ENCODE peak calls at places on chromosomes 3 and 15, in four cellular contexts. Y, X, B and L are unnamed samples.

GRCh38 chr15:100464895-100465294 is 63.9 kb downstream of the CERS3 start:
- DNase-seq in Y (no peak), X (no peak), B (no peak), L (no peak)

GRCh38 chr3:166955549-166955948 is 424.5 kb downstream of the ZBBX start:
- DNase-seq in Y (no peak), X (no peak), B (no peak), L (no peak)

GRCh38 chr3:169041677-169042171 is 621.8 kb downstream of the MECOM start:
- DNase-seq in Y (peak), X (no peak), B (no peak), L (peak)

GRCh38 chr15:77907824-77908751 is 169.4 kb downstream of the TBC1D2B start:
- DNase-seq in Y (peak), X (peak), B (peak), L (no peak)

GRCh38 chr15:89089316-89090230 is 1.3 kb downstream of the ABHD2 start:
- DNase-seq in Y (no peak), X (peak), B (no peak), L (no peak)

GRCh38 chr3:23480981-23481380 is 277.9 kb downstream of the UBE2E2 start:
- DNase-seq in Y (no peak), X (no peak), B (no peak), L (no peak)

GRCh38 chr3:52318186-52318793 is 2.2 kb downstream of the DNAH1 start:
- DNase-seq in Y (no peak), X (no peak), B (no peak), L (no peak)

GRCh38 chr3:177729939-177730700 is 532.8 kb upstream of the TBL1XR1 start:
- DNase-seq in Y (peak), X (peak), B (no peak), L (no peak)

GRCh38 chr3:111667621-111668239 is 72.6 kb upstream of the ZBED2 start:
- DNase-seq in Y (peak), X (peak), B (peak), L (no peak)

GRCh38 chr3:140403559-140403958 is 274.3 kb upstream of the TRIM42 start:
- DNase-seq in Y (no peak), X (no peak), B (no peak), L (no peak)

GRCh38 chr15:81851307-81851706 is 194.5 kb downstream of the MEX3B start:
- DNase-seq in Y (no peak), X (no peak), B (no peak), L (no peak)

GRCh38 chr3:184066211-184066610 is 13.4 kb downstream of the HTR3C start:
- DNase-seq in Y (no peak), X (no peak), B (no peak), L (no peak)

GRCh38 chr3:119700269-119700919 is 2.4 kb upstream of the CFAP91 start:
- DNase-seq in Y (peak), X (peak), B (peak), L (peak)

GRCh38 chr3:52852419-52852818 is 17.6 kb upstream of the MUSTN1 start:
- DNase-seq in Y (no peak), X (no peak), B (no peak), L (no peak)

GRCh38 chr15:101489633-101490407 is at the start of gene PCSK6:
- DNase-seq in Y (peak), X (peak), B (no peak), L (no peak)

GRCh38 chr15:58585668-58586461 is 154.1 kb downstream of the LIPC start:
- DNase-seq in Y (no peak), X (no peak), B (peak), L (no peak)

GRCh38 chr3:156818890-156819289 is 7.3 kb upstream of the LEKR1 start:
- DNase-seq in Y (peak), X (no peak), B (no peak), L (no peak)

GRCh38 chr15:99755692-99756409 is 22.6 kb upstream of the LYSMD4 start:
- DNase-seq in Y (peak), X (peak), B (peak), L (peak)

GRCh38 chr3:32424581-32425250 is 33.1 kb downstream of the CMTM7 start:
- DNase-seq in Y (no peak), X (no peak), B (no peak), L (no peak)

GRCh38 chr3:99678023-99678422 is 39.6 kb downstream of the COL8A1 start:
- DNase-seq in Y (peak), X (peak), B (no peak), L (no peak)

GRCh38 chr3:48398701-48399386 is 26.8 kb downstream of the FBXW12 start:
- DNase-seq in Y (no peak), X (no peak), B (no peak), L (no peak)

GRCh38 chr3:108500728-108501127 is 9.7 kb downstream of the MYH15 start:
- DNase-seq in Y (no peak), X (no peak), B (no peak), L (no peak)

GRCh38 chr3:112640333-112640863 is 545 bp downstream of the CCDC80 start:
- DNase-seq in Y (peak), X (no peak), B (no peak), L (peak)

GRCh38 chr15:33440911-33441310 is 130.1 kb downstream of the RYR3 start:
- DNase-seq in Y (no peak), X (no peak), B (no peak), L (no peak)

GRCh38 chr3:2741520-2741919 is 368.7 kb downstream of the IL5RA start:
- DNase-seq in Y (no peak), X (peak), B (no peak), L (no peak)

GRCh38 chr3:55416381-55416821 is 70.7 kb downstream of the WNT5A start:
- DNase-seq in Y (peak), X (no peak), B (no peak), L (peak)

GRCh38 chr15:96276438-96277210 is 53.9 kb upstream of the NR2F2 start:
- DNase-seq in Y (peak), X (no peak), B (no peak), L (no peak)
- H3K4me3 ChIP-seq in Y (no peak), X (no peak), B (no peak), L (no peak)

GRCh38 chr3:138036572-138036971 is 26.6 kb downstream of the CLDN18 start:
- DNase-seq in Y (no peak), X (no peak), B (no peak), L (no peak)
- TF ChIP-seq CTCF in Y (no peak), X (no peak), B (no peak), L (no peak)

GRCh38 chr15:69359724-69360123 is 54.4 kb upstream of the KIF23 start:
- DNase-seq in Y (peak), X (no peak), B (no peak), L (no peak)
- H3K4me3 ChIP-seq in Y (no peak), X (no peak), B (no peak), L (no peak)

DNA sequence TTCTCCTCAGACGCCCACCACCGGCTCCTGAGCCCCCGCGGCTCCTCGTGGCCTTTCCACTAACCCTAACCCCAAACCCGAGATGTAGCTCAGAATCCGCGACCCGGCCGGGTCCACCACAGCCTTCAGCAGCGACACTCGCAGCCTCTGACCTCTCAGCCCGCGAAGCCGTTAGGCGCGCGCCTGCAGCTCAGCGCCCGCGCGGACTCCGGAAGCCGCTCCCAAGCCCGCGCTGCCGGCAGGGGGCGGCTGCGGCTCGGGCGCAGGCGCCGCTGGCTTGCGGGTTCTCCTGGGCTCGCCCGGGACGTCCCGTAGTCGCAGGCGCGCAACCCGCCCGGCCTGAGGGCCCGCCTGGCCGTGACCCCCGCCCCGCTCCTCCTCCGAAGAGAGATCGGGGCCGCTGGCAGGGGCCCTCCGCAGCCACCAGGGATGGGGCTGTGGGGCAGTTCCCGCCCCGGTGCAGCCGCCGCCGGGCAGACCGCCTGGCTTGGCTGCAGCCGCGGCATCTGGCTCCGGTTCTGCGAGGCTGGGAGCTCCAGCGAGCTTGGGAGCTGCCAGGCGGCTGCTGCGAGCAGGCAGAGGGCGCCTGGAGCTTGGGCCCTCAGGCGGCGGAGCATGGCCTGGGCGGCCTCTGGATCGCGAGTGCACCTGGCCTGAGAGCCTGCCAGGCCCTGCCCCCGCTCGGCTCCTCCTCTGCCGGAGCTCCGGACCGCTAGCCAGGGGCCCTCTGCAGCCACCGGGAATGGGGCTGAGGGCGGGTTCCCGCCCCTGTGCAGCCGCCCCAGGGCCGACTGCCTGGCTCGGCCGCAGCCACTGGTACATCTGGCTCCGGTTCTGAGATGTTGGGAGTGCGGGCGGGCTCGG is 120.7 kb downstream of the LMLN start:
- DNase-seq in Y (peak), X (peak), B (peak), L (no peak)
- TF ChIP-seq CTCF in Y (peak), X (peak), B (peak), L (peak)

GRCh38 chr3:50517721-50518206 is 14.3 kb upstream of the CACNA2D2 start:
- DNase-seq in Y (no peak), X (no peak), B (no peak), L (no peak)

GRCh38 chr3:50516048-50516871 is 12.8 kb upstream of the CACNA2D2 start:
- DNase-seq in Y (peak), X (no peak), B (no peak), L (no peak)

GRCh38 chr3:50518441-50518840 is 15.0 kb upstream of the CACNA2D2 start:
- DNase-seq in Y (no peak), X (no peak), B (no peak), L (no peak)

GRCh38 chr3:50512131-50512530 is 8.7 kb upstream of the CACNA2D2 start:
- DNase-seq in Y (no peak), X (no peak), B (no peak), L (no peak)

DNA sequence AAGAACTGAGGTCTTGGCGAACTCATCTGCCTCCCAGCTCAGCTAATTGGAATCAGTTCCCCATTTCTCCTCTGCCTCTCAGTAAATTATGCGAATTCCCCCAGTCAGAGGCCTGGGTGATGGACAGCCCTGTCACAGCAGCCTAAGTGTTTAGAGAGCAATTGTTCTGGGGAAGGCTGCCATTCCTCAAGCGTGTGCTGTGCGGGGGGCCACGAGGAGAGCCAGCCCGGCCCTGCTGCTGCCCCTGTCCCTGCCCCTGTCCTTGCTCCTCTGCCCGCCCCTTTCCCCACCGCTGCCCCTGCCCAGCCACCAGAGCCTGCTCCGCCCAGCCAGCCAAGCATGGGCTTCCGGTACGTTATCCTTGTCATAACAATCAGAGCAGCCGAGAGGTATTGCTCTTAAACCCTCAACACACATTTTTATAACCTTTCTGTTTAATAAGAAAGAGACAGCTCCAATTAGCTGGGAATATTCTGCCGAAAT is 12.2 kb upstream of the CACNA2D2 start:
- DNase-seq in Y (peak), X (no peak), B (no peak), L (no peak)
- H3K4me3 ChIP-seq in Y (peak), X (no peak), B (no peak), L (no peak)

GRCh38 chr15:55993804-55994539 is 560 bp upstream of the NEDD4 start:
- DNase-seq in Y (peak), X (no peak), B (no peak), L (peak)
- TF ChIP-seq CTCF in Y (peak), X (no peak), B (no peak), L (peak)

GRCh38 chr3:161369531-161369930 is 1.8 kb downstream of the SPTSSB start:
- DNase-seq in Y (no peak), X (no peak), B (no peak), L (no peak)
- H3K4me3 ChIP-seq in Y (no peak), X (no peak), B (no peak), L (no peak)

DNA sequence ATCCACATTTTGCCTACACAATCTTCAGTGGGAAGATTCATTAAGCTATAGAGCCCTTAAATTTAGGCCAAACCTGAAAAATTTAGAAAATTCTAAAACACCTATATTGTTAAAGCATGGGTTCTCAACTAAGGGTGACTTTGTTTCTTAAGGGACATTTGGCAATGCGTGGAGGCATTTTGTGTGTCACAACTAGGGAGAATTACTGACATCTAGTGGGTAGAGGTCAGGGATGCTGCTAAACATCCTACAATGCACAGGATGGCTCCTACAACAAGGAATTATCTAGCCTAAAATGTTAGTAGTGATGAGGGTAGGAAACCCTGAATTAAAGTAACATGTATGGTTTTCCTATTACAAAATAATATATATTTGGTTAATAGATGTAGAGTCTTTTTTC is 55.8 kb downstream of the TBC1D5 start:
- DNase-seq in Y (peak), X (no peak), B (no peak), L (no peak)
- TF ChIP-seq CTCF in Y (peak), X (no peak), B (peak), L (peak)

GRCh38 chr3:25427155-25428002 is 684 bp upstream of the RARB start:
- DNase-seq in Y (peak), X (no peak), B (no peak), L (no peak)

GRCh38 chr3:25428950-25429349 is 887 bp downstream of the RARB start:
- DNase-seq in Y (peak), X (no peak), B (no peak), L (no peak)

GRCh38 chr3:25426408-25426807 is 1.7 kb upstream of the RARB start:
- DNase-seq in Y (no peak), X (no peak), B (no peak), L (no peak)

GRCh38 chr3:25429441-25429907 is 1.4 kb downstream of the RARB start:
- DNase-seq in Y (peak), X (peak), B (no peak), L (no peak)

GRCh38 chr3:25428003-25428861 is at the start of gene RARB:
- DNase-seq in Y (peak), X (peak), B (no peak), L (peak)
- H3K4me3 ChIP-seq in Y (peak), X (no peak), B (no peak), L (peak)

GRCh38 chr3:174355505-174355904 is 503.6 kb upstream of the NAALADL2 start:
- DNase-seq in Y (peak), X (no peak), B (no peak), L (no peak)
- TF ChIP-seq CTCF in Y (peak), X (no peak), B (peak), L (peak)